ENCODE peak calls at places on chromosomes 13 and 19, in seven cellular contexts. One of them, this sample, is unnamed.

GRCh38 chr13:21675095-21676007 is 4.5 kb downstream of the FGF9 start:
- DNase-seq in tibial nerve: no peak
- DNase-seq in gastrocnemius medialis: no peak
- DNase-seq in ovary: peak
- DNase-seq in suprapubic skin: no peak
- DNase-seq in body of pancreas: peak
- DNase-seq in IMR-90: no peak
- DNase-seq in this sample: no peak

GRCh38 chr19:39645800-39646411 is 9.8 kb upstream of the LGALS16 start:
- DNase-seq in tibial nerve: no peak
- DNase-seq in gastrocnemius medialis: no peak
- DNase-seq in ovary: no peak
- DNase-seq in suprapubic skin: no peak
- DNase-seq in body of pancreas: no peak
- DNase-seq in IMR-90: peak
- DNase-seq in this sample: no peak

GRCh38 chr19:11190501-11190900 is 6.8 kb downstream of the KANK2 start:
- DNase-seq in tibial nerve: no peak
- DNase-seq in gastrocnemius medialis: no peak
- DNase-seq in ovary: no peak
- DNase-seq in suprapubic skin: no peak
- DNase-seq in body of pancreas: no peak
- DNase-seq in IMR-90: no peak
- DNase-seq in this sample: no peak

GRCh38 chr13:20258963-20259288 is 26.8 kb upstream of the GJB6 start:
- DNase-seq in tibial nerve: no peak
- DNase-seq in gastrocnemius medialis: no peak
- DNase-seq in ovary: no peak
- DNase-seq in suprapubic skin: no peak
- DNase-seq in body of pancreas: no peak
- DNase-seq in IMR-90: no peak
- DNase-seq in this sample: no peak

GRCh38 chr13:48539550-48539949 is 6.7 kb upstream of the RCBTB2 start:
- DNase-seq in tibial nerve: no peak
- DNase-seq in gastrocnemius medialis: peak
- DNase-seq in ovary: no peak
- DNase-seq in suprapubic skin: no peak
- DNase-seq in body of pancreas: no peak
- DNase-seq in IMR-90: no peak
- DNase-seq in this sample: no peak

GRCh38 chr13:51562011-51562671 is 22.1 kb upstream of the WDFY2 start:
- DNase-seq in tibial nerve: no peak
- DNase-seq in gastrocnemius medialis: no peak
- DNase-seq in ovary: no peak
- DNase-seq in suprapubic skin: no peak
- DNase-seq in body of pancreas: peak
- DNase-seq in IMR-90: no peak
- DNase-seq in this sample: no peak

GRCh38 chr13:21124853-21125252 is 51.5 kb downstream of the SKA3 start:
- DNase-seq in tibial nerve: no peak
- DNase-seq in gastrocnemius medialis: no peak
- DNase-seq in ovary: no peak
- DNase-seq in suprapubic skin: peak
- DNase-seq in body of pancreas: peak
- DNase-seq in IMR-90: peak
- DNase-seq in this sample: no peak

GRCh38 chr13:112918746-112919145 is 50.3 kb upstream of the MCF2L start:
- DNase-seq in tibial nerve: no peak
- DNase-seq in gastrocnemius medialis: no peak
- DNase-seq in ovary: no peak
- DNase-seq in suprapubic skin: no peak
- DNase-seq in body of pancreas: no peak
- DNase-seq in IMR-90: no peak
- DNase-seq in this sample: no peak

GRCh38 chr13:22278336-22278929 is 607.6 kb downstream of the FGF9 start:
- DNase-seq in tibial nerve: peak
- DNase-seq in gastrocnemius medialis: peak
- DNase-seq in ovary: peak
- DNase-seq in suprapubic skin: no peak
- DNase-seq in body of pancreas: peak
- DNase-seq in IMR-90: peak
- DNase-seq in this sample: no peak

GRCh38 chr19:16330368-16330801 is 5.8 kb downstream of the KLF2 start:
- DNase-seq in tibial nerve: no peak
- DNase-seq in gastrocnemius medialis: peak
- DNase-seq in ovary: peak
- DNase-seq in suprapubic skin: peak
- DNase-seq in body of pancreas: peak
- DNase-seq in IMR-90: peak
- DNase-seq in this sample: peak

GRCh38 chr13:111216166-111216960 is 101.3 kb downstream of the ARHGEF7 start:
- DNase-seq in tibial nerve: peak
- DNase-seq in gastrocnemius medialis: peak
- DNase-seq in ovary: peak
- DNase-seq in suprapubic skin: no peak
- DNase-seq in body of pancreas: peak
- DNase-seq in IMR-90: peak
- DNase-seq in this sample: peak

GRCh38 chr19:43435775-43436174 is 21.1 kb downstream of the TEX101 start:
- DNase-seq in tibial nerve: no peak
- DNase-seq in gastrocnemius medialis: no peak
- DNase-seq in ovary: no peak
- DNase-seq in suprapubic skin: no peak
- DNase-seq in body of pancreas: no peak
- DNase-seq in IMR-90: no peak
- DNase-seq in this sample: no peak

GRCh38 chr19:38263696-38264485 is 482 bp upstream of the SPINT2 start:
- DNase-seq in tibial nerve: no peak
- DNase-seq in gastrocnemius medialis: no peak
- DNase-seq in ovary: no peak
- DNase-seq in suprapubic skin: no peak
- DNase-seq in body of pancreas: peak
- DNase-seq in IMR-90: peak
- DNase-seq in this sample: no peak

GRCh38 chr13:81639984-81640582 is 1299.2 kb upstream of the SPRY2 start:
- DNase-seq in tibial nerve: no peak
- DNase-seq in gastrocnemius medialis: no peak
- DNase-seq in ovary: no peak
- DNase-seq in suprapubic skin: no peak
- DNase-seq in body of pancreas: peak
- DNase-seq in IMR-90: no peak
- DNase-seq in this sample: peak

GRCh38 chr19:33903489-33903850 is 106.8 kb downstream of the KCTD15 start:
- DNase-seq in tibial nerve: no peak
- DNase-seq in gastrocnemius medialis: no peak
- DNase-seq in ovary: no peak
- DNase-seq in suprapubic skin: no peak
- DNase-seq in body of pancreas: peak
- DNase-seq in IMR-90: no peak
- DNase-seq in this sample: no peak

GRCh38 chr19:33902802-33903488 is 106.3 kb downstream of the KCTD15 start:
- DNase-seq in tibial nerve: no peak
- DNase-seq in gastrocnemius medialis: no peak
- DNase-seq in ovary: no peak
- DNase-seq in suprapubic skin: no peak
- DNase-seq in body of pancreas: peak
- DNase-seq in IMR-90: no peak
- DNase-seq in this sample: no peak

GRCh38 chr19:33905937-33906577 is 109.4 kb downstream of the KCTD15 start:
- DNase-seq in tibial nerve: no peak
- DNase-seq in gastrocnemius medialis: no peak
- DNase-seq in ovary: peak
- DNase-seq in suprapubic skin: peak
- DNase-seq in body of pancreas: peak
- DNase-seq in IMR-90: no peak
- DNase-seq in this sample: no peak

GRCh38 chr19:33905473-33905936 is 108.8 kb downstream of the KCTD15 start:
- DNase-seq in tibial nerve: no peak
- DNase-seq in gastrocnemius medialis: no peak
- DNase-seq in ovary: no peak
- DNase-seq in suprapubic skin: no peak
- DNase-seq in body of pancreas: peak
- DNase-seq in IMR-90: no peak
- DNase-seq in this sample: no peak

GRCh38 chr19:33904681-33905080 is 108.0 kb downstream of the KCTD15 start:
- DNase-seq in tibial nerve: no peak
- DNase-seq in gastrocnemius medialis: no peak
- DNase-seq in ovary: peak
- DNase-seq in suprapubic skin: no peak
- DNase-seq in body of pancreas: peak
- DNase-seq in IMR-90: no peak
- DNase-seq in this sample: no peak
- TF ChIP-seq POLR2A in tibial nerve: no peak
- TF ChIP-seq POLR2A in gastrocnemius medialis: no peak
- TF ChIP-seq POLR2A in ovary: no peak
- TF ChIP-seq POLR2A in suprapubic skin: no peak
- TF ChIP-seq POLR2A in body of pancreas: peak
- TF ChIP-seq POLR2A in IMR-90: no peak
- TF ChIP-seq POLR2A in this sample: no peak

GRCh38 chr19:18008814-18009213 is 844 bp downstream of the ARRDC2 start:
- DNase-seq in tibial nerve: no peak
- DNase-seq in gastrocnemius medialis: no peak
- DNase-seq in ovary: no peak
- DNase-seq in suprapubic skin: no peak
- DNase-seq in body of pancreas: no peak
- DNase-seq in IMR-90: no peak
- DNase-seq in this sample: no peak

GRCh38 chr19:18009412-18010066 is 1.6 kb downstream of the ARRDC2 start:
- DNase-seq in tibial nerve: no peak
- DNase-seq in gastrocnemius medialis: peak
- DNase-seq in ovary: no peak
- DNase-seq in suprapubic skin: no peak
- DNase-seq in body of pancreas: no peak
- DNase-seq in IMR-90: peak
- DNase-seq in this sample: peak

GRCh38 chr19:18006895-18007604 is 920 bp upstream of the ARRDC2 start:
- DNase-seq in tibial nerve: peak
- DNase-seq in gastrocnemius medialis: peak
- DNase-seq in ovary: peak
- DNase-seq in suprapubic skin: peak
- DNase-seq in body of pancreas: peak
- DNase-seq in IMR-90: peak
- DNase-seq in this sample: peak

GRCh38 chr19:18007605-18007938 is 398 bp upstream of the ARRDC2 start:
- DNase-seq in tibial nerve: no peak
- DNase-seq in gastrocnemius medialis: no peak
- DNase-seq in ovary: no peak
- DNase-seq in suprapubic skin: peak
- DNase-seq in body of pancreas: no peak
- DNase-seq in IMR-90: no peak
- DNase-seq in this sample: no peak

GRCh38 chr19:18007939-18008673 is at the start of gene ARRDC2:
- DNase-seq in tibial nerve: peak
- DNase-seq in gastrocnemius medialis: peak
- DNase-seq in ovary: peak
- DNase-seq in suprapubic skin: peak
- DNase-seq in body of pancreas: peak
- DNase-seq in IMR-90: peak
- DNase-seq in this sample: peak
- TF ChIP-seq POLR2A in tibial nerve: peak
- TF ChIP-seq POLR2A in gastrocnemius medialis: peak
- TF ChIP-seq POLR2A in ovary: no peak
- TF ChIP-seq POLR2A in suprapubic skin: no peak
- TF ChIP-seq POLR2A in body of pancreas: peak
- TF ChIP-seq POLR2A in IMR-90: peak
- TF ChIP-seq POLR2A in this sample: peak

GRCh38 chr19:46603195-46603637 is 2.1 kb downstream of the CALM3 start:
- DNase-seq in tibial nerve: no peak
- DNase-seq in gastrocnemius medialis: no peak
- DNase-seq in ovary: no peak
- DNase-seq in suprapubic skin: no peak
- DNase-seq in body of pancreas: peak
- DNase-seq in IMR-90: no peak
- DNase-seq in this sample: no peak

GRCh38 chr19:46599716-46600392 is 1.3 kb upstream of the CALM3 start:
- DNase-seq in tibial nerve: no peak
- DNase-seq in gastrocnemius medialis: no peak
- DNase-seq in ovary: no peak
- DNase-seq in suprapubic skin: no peak
- DNase-seq in body of pancreas: no peak
- DNase-seq in IMR-90: no peak
- DNase-seq in this sample: no peak

GRCh38 chr19:46600393-46601317 is 475 bp upstream of the CALM3 start:
- DNase-seq in tibial nerve: peak
- DNase-seq in gastrocnemius medialis: peak
- DNase-seq in ovary: peak
- DNase-seq in suprapubic skin: peak
- DNase-seq in body of pancreas: peak
- DNase-seq in IMR-90: peak
- DNase-seq in this sample: peak

GRCh38 chr19:46602392-46603194 is 1.5 kb downstream of the CALM3 start:
- DNase-seq in tibial nerve: no peak
- DNase-seq in gastrocnemius medialis: no peak
- DNase-seq in ovary: peak
- DNase-seq in suprapubic skin: peak
- DNase-seq in body of pancreas: no peak
- DNase-seq in IMR-90: no peak
- DNase-seq in this sample: no peak

GRCh38 chr19:46601318-46602224 is at the start of gene CALM3:
- DNase-seq in tibial nerve: no peak
- DNase-seq in gastrocnemius medialis: no peak
- DNase-seq in ovary: no peak
- DNase-seq in suprapubic skin: peak
- DNase-seq in body of pancreas: peak
- DNase-seq in IMR-90: no peak
- DNase-seq in this sample: no peak
- TF ChIP-seq POLR2A in tibial nerve: peak
- TF ChIP-seq POLR2A in gastrocnemius medialis: peak
- TF ChIP-seq POLR2A in ovary: peak
- TF ChIP-seq POLR2A in suprapubic skin: peak
- TF ChIP-seq POLR2A in body of pancreas: peak
- TF ChIP-seq POLR2A in IMR-90: peak
- TF ChIP-seq POLR2A in this sample: peak

DNA sequence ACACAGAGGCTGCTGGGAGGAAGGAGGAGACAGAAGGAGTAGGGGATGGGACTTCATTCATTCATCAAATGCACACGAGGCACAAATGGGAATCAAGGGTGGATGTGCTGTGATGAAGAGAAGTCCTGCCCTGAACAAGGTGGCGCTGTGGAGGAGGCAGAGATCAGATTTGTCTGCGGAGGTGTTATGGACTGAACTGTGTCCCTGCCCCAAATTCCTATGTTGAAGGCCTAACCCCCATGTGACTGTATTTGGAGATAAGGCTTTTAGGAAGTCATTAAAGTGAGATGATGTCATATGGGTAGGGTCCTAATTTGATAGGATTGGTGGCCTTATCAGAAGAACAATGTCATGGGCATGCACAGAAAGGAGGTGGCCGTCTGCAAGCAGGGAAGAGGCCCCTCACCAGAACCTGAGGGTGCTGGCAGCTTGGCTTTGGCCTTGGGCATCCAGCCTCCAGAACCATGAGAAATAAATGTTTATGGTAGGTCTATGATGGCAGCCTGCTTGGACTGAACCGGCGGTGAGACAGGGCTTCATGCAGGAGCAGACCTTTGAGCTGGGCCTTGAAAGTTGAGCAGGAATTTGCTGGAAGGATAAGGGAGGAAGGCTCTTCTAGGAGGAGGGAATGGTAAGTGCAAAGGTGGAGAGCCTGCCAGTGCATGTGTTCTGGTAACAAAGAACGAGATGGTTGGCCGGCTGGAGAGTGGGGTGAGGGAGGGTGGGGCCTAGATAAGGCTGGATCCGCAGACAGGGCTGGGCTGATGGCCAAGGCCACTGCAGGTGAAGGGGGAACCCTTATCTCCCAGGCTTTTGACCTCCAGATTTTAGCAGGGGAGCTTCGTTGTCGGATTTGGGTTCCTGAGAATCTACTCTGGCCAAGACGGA is 2.7 kb upstream of the CEBPA start:
- DNase-seq in tibial nerve: no peak
- DNase-seq in gastrocnemius medialis: peak
- DNase-seq in ovary: no peak
- DNase-seq in suprapubic skin: no peak
- DNase-seq in body of pancreas: peak
- DNase-seq in IMR-90: no peak
- DNase-seq in this sample: no peak
- TF ChIP-seq POLR2A in tibial nerve: no peak
- TF ChIP-seq POLR2A in gastrocnemius medialis: no peak
- TF ChIP-seq POLR2A in ovary: no peak
- TF ChIP-seq POLR2A in suprapubic skin: no peak
- TF ChIP-seq POLR2A in body of pancreas: no peak
- TF ChIP-seq POLR2A in IMR-90: no peak
- TF ChIP-seq POLR2A in this sample: no peak

This sample was measured in H54.